ENCODE peak calls at places on chromosomes 4 and X, in ten cellular contexts. P is nucleus accumbens; U is mesendoderm; M is LHCN-M2; D is NCI-H1930; Q is activated CD4-positive, alpha-beta memory T cell treated with anti-CD3 and anti-CD28 coated beads for 36 hours; N is left lung; S is stimulated activated CD4-positive, alpha-beta T cell treated with anti-CD3 and anti-CD28 coated beads, Interleukin-2, amount 100 ng/mL, for 48 hours; A is ureter; B is substantia nigra. R is an unnamed sample.
A peak's percentile ranks its signal among the peaks of the same experiment; 100 is the strongest.

GRCh38 chr4:109967798-109968520 is 55.3 kb downstream of the EGF start:
- DNase-seq in P (no peak), U (no peak), M (peak; percentile 62), D (no peak), Q (no peak), N (no peak), S (no peak), A (no peak), B (no peak), R (no peak)

GRCh38 chrX:22650691-22651090 is 349.1 kb upstream of the DDX53 start:
- DNase-seq in P (no peak), U (no peak), M (no peak), D (no peak), Q (no peak), N (no peak), S (no peak), A (no peak), B (no peak), R (no peak)

GRCh38 chrX:20315140-20315539 is 48.4 kb upstream of the RPS6KA3 start:
- DNase-seq in P (no peak), U (no peak), M (peak; percentile 13), D (no peak), Q (no peak), N (no peak), S (no peak), A (no peak), B (no peak), R (no peak)

GRCh38 chr4:2798399-2799301 is 5.8 kb downstream of the SH3BP2 start:
- DNase-seq in P (no peak), U (no peak), M (no peak), D (no peak), Q (peak; percentile 78), N (peak; percentile 84), S (no peak), A (peak; percentile 78), B (peak; percentile 35), R (no peak)

GRCh38 chrX:95058815-95059214 is 1384.8 kb downstream of the FAM133A start:
- DNase-seq in P (no peak), U (no peak), M (peak; percentile 85), D (no peak), Q (no peak), N (no peak), S (no peak), A (no peak), B (no peak), R (no peak)

GRCh38 chrX:41653125-41653524 is 35.6 kb upstream of the GPR34 start:
- DNase-seq in P (no peak), U (no peak), M (no peak), D (no peak), Q (no peak), N (no peak), S (no peak), A (no peak), B (no peak), R (no peak)

GRCh38 chr4:141099326-141099725 is 33.9 kb downstream of the RNF150 start:
- DNase-seq in P (no peak), U (no peak), M (peak; percentile 10), D (no peak), Q (no peak), N (no peak), S (no peak), A (no peak), B (no peak), R (no peak)

GRCh38 chr4:189355590-189355989 is 585.1 kb upstream of the FRG1 start:
- DNase-seq in P (no peak), U (no peak), M (no peak), D (no peak), Q (no peak), N (no peak), S (no peak), A (no peak), B (no peak), R (no peak)

GRCh38 chr4:80263541-80264351 is 2.7 kb upstream of the FGF5 start:
- DNase-seq in P (no peak), U (peak; percentile 73), M (no peak), D (no peak), Q (no peak), N (no peak), S (no peak), A (no peak), B (no peak), R (no peak)

GRCh38 chr4:39614487-39615162 is 24.0 kb downstream of the SMIM14 start:
- DNase-seq in P (no peak), U (no peak), M (peak; percentile 69), D (no peak), Q (no peak), N (no peak), S (no peak), A (no peak), B (no peak), R (no peak)

GRCh38 chrX:119758682-119759332 is 419 bp downstream of the SOWAHD start:
- DNase-seq in P (no peak), U (peak; percentile 22), M (no peak), D (no peak), Q (peak; percentile 51), N (no peak), S (no peak), A (no peak), B (no peak), R (no peak)

GRCh38 chr4:105944535-105944934 is 49.3 kb downstream of the NPNT start:
- DNase-seq in P (no peak), U (no peak), M (peak; percentile 39), D (no peak), Q (no peak), N (no peak), S (no peak), A (no peak), B (no peak), R (no peak)

GRCh38 chrX:150219374-150220185 is 143.5 kb upstream of the MAMLD1 start:
- DNase-seq in P (no peak), U (peak; percentile 11), M (peak; percentile 87), D (no peak), Q (peak; percentile 18), N (no peak), S (no peak), A (no peak), B (no peak), R (no peak)

GRCh38 chrX:112233164-112233563 is 150.6 kb upstream of the TRPC5 start:
- DNase-seq in P (no peak), U (no peak), M (no peak), D (no peak), Q (no peak), N (no peak), S (no peak), A (no peak), B (no peak), R (no peak)

R was measured in NCI-H2107.